ENCODE peak calls at places on chromosomes 5 and 9, in eight cellular contexts. F is H1, S is tibial nerve, P is stomach, J is A549, M is sigmoid colon, C is SK-N-SH, W is transverse colon. H is an unnamed sample.

GRCh38 chr9:37538099-37538498 is 38.1 kb downstream of the FBXO10 start:
- DNase-seq in F (no peak), S (no peak), P (no peak), J (no peak), M (no peak), C (no peak), W (no peak), H (no peak)

GRCh38 chr9:112173489-112174222 is 1.4 kb downstream of the SUSD1 start:
- DNase-seq in F (no peak), S (no peak), P (no peak), J (no peak), M (no peak), C (no peak), W (peak; percentile 42), H (no peak)

GRCh38 chr5:142343531-142343930 is 18.7 kb upstream of the SPRY4 start:
- DNase-seq in F (no peak), S (no peak), P (no peak), J (no peak), M (no peak), C (no peak), W (no peak), H (no peak)

GRCh38 chr5:100406640-100407039 is 128.5 kb upstream of the FAM174A start:
- DNase-seq in F (no peak), S (no peak), P (no peak), J (no peak), M (no peak), C (no peak), W (no peak), H (no peak)

GRCh38 chr9:111603041-111603440 is 3.6 kb upstream of the PTGR1 start:
- DNase-seq in F (no peak), S (no peak), P (no peak), J (no peak), M (no peak), C (no peak), W (no peak), H (no peak)

GRCh38 chr5:180622910-180623309 is 26.5 kb downstream of the FLT4 start:
- DNase-seq in F (no peak), S (no peak), P (no peak), J (no peak), M (no peak), C (no peak), W (no peak), H (no peak)

GRCh38 chr9:91855196-91855595 is 94.8 kb downstream of the ROR2 start:
- DNase-seq in F (no peak), S (no peak), P (no peak), J (no peak), M (peak; percentile 26), C (no peak), W (no peak), H (no peak)

GRCh38 chr5:124395287-124395686 is 351.2 kb downstream of the ZNF608 start:
- DNase-seq in F (no peak), S (no peak), P (no peak), J (no peak), M (no peak), C (peak; percentile 45), W (no peak), H (no peak)

GRCh38 chr5:125190232-125191051 is 444.0 kb upstream of the ZNF608 start:
- DNase-seq in F (no peak), S (no peak), P (no peak), J (no peak), M (no peak), C (peak; percentile 40), W (no peak), H (no peak)

GRCh38 chr9:133580416-133580738 is 28.8 kb downstream of the FAM163B start:
- DNase-seq in F (no peak), S (no peak), P (no peak), J (no peak), M (no peak), C (no peak), W (no peak), H (no peak)

GRCh38 chr5:78537821-78538220 is 110.8 kb downstream of the LHFPL2 start:
- DNase-seq in F (no peak), S (no peak), P (no peak), J (peak; percentile 54), M (peak; percentile 70), C (peak; percentile 58), W (no peak), H (no peak)

GRCh38 chr5:14086261-14086660 is 56.9 kb upstream of the TRIO start:
- DNase-seq in F (no peak), S (no peak), P (no peak), J (no peak), M (no peak), C (no peak), W (no peak), H (no peak)

GRCh38 chr5:133235696-133236426 is 184.0 kb downstream of the HSPA4 start:
- DNase-seq in F (no peak), S (no peak), P (no peak), J (no peak), M (peak; percentile 27), C (no peak), W (no peak), H (no peak)

GRCh38 chr9:36191290-36191645 is 547 bp downstream of the CLTA start:
- DNase-seq in F (no peak), S (no peak), P (peak; percentile 35), J (peak; percentile 14), M (peak; percentile 72), C (no peak), W (peak; percentile 35), H (no peak)

GRCh38 chr5:86617756-86618577 is at the start of gene COX7C:
- DNase-seq in F (peak; percentile 87), S (peak; percentile 78), P (peak; percentile 93), J (peak; percentile 96), M (peak; percentile 96), C (peak; percentile 84), W (peak; percentile 95), H (peak; percentile 88)

GRCh38 chr5:40879163-40879942 is 29.9 kb upstream of the C7 start:
- DNase-seq in F (no peak), S (no peak), P (no peak), J (peak; percentile 27), M (no peak), C (peak; percentile 41), W (no peak), H (no peak)

GRCh38 chr5:96572864-96573512 is 89.2 kb upstream of the CAST start:
- DNase-seq in F (no peak), S (no peak), P (no peak), J (peak; percentile 81), M (no peak), C (no peak), W (no peak), H (no peak)

GRCh38 chr5:53037141-53037859 is 48.1 kb downstream of the ITGA2 start:
- DNase-seq in F (no peak), S (no peak), P (no peak), J (peak; percentile 60), M (no peak), C (no peak), W (no peak), H (no peak)

GRCh38 chr9:122099271-122099869 is 6.3 kb upstream of the TTLL11 start:
- DNase-seq in F (peak; percentile 47), S (peak; percentile 86), P (peak; percentile 92), J (peak; percentile 69), M (peak; percentile 92), C (peak; percentile 80), W (peak; percentile 87), H (peak; percentile 74)

GRCh38 chr5:140011297-140011802 is 31.7 kb downstream of the NRG2 start:
- DNase-seq in F (no peak), S (no peak), P (no peak), J (peak; percentile 28), M (no peak), C (no peak), W (no peak), H (no peak)

GRCh38 chr9:29211681-29212589 is 1638.7 kb upstream of the C9orf72 start:
- DNase-seq in F (no peak), S (no peak), P (peak; percentile 67), J (peak; percentile 47), M (peak; percentile 59), C (peak; percentile 89), W (peak; percentile 22), H (no peak)

DNA sequence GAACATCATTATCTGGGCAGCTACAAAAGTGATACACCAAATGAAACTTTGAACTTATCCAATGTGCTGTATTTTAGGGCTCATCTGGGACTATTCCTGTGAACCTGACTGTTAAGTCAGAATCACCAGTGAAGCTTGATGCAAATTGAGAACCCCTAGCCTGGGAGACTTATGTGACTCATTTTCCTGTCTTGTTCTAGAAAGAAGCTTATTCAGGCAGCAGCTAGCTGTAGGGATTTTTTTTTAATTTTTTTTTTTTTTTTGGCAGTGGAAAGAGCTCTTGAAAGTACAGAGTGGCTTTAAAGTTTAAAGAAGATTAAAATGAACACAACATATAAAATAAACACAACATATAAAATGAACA is 81.1 kb upstream of the TNFAIP8 start:
- DNase-seq in F (no peak), S (no peak), P (no peak), J (no peak), M (no peak), C (no peak), W (no peak), H (no peak)
- H3K4me3 ChIP-seq in F (no peak overlapping the region), S (no peak overlapping the region), P (no peak overlapping the region), J (no peak overlapping the region), M (no peak overlapping the region), C (no peak overlapping the region), W (no peak overlapping the region), H (no peak overlapping the region)

GRCh38 chr5:35884125-35884788 is 27.6 kb downstream of the IL7R start:
- DNase-seq in F (no peak), S (no peak), P (no peak), J (no peak), M (no peak), C (no peak), W (no peak), H (no peak)
- TF ChIP-seq EP300 in F (no peak), S (no peak), P (no peak), J (no peak), M (no peak), C (peak; percentile 51), W (no peak), H (no peak)

GRCh38 chr5:16871746-16872339 is 64.2 kb downstream of the MYO10 start:
- DNase-seq in F (no peak), S (no peak), P (no peak), J (no peak), M (no peak), C (no peak), W (no peak), H (no peak)
- H3K4me3 ChIP-seq in F (no peak overlapping the region), S (no peak overlapping the region), P (no peak overlapping the region), J (no peak overlapping the region), M (no peak overlapping the region), C (no peak overlapping the region), W (no peak overlapping the region), H (no peak overlapping the region)

DNA sequence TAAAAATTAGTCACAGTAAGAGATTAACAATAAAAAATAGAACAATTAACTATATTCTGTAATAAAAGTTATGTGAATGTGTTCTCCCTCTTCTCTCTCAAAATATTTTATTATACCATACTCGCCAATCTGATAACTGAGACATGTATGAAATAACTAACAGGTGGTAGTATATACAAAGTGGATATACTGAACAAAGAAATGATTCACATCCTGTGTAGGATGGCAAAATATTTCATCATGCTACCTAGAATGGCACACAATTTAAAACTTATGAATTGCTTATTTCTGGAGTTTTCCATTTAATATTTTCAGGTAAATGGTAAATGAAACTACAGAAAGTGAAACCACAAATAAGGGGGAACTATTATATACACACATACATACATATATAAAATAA is 152.5 kb downstream of the RNF180 start:
- DNase-seq in F (no peak), S (no peak), P (no peak), J (no peak), M (no peak), C (no peak), W (no peak), H (no peak)
- TF ChIP-seq EP300 in F (no peak), S (no peak), P (no peak), J (no peak), M (no peak), C (no peak), W (no peak), H (no peak)

H was measured in ovary.